ENCODE peak calls at places on chromosomes 11 and 22, in eight cellular contexts. Q is fibroblast of lung, H is SK-N-SH, B is uterus, K is mucosa of descending colon, G is upper lobe of right lung, I is Peyer's patch, D is BJ. E is an unnamed sample.

GRCh38 chr11:35814720-35815305 is 129.0 kb upstream of the LDLRAD3 start:
- DNase-seq in I (no peak), Q (no peak), G (no peak), K (no peak), D (no peak), H (no peak), B (no peak), E (no peak)

GRCh38 chr22:23779083-23779482 is 6.4 kb downstream of the MMP11 start:
- DNase-seq in B (no peak), H (no peak), G (no peak), D (no peak), I (no peak), K (no peak), Q (no peak), E (no peak)

GRCh38 chr11:102495161-102496042 is 35.1 kb downstream of the MMP7 start:
- DNase-seq in I (peak; percentile 67), B (peak; percentile 59), D (no peak), G (no peak), H (peak; percentile 54), K (peak; percentile 52), Q (peak; percentile 81), E (peak; percentile 72)

GRCh38 chr11:15826008-15826650 is 530.2 kb downstream of the SOX6 start:
- DNase-seq in D (no peak), B (no peak), I (no peak), Q (peak; percentile 72), K (no peak), G (no peak), H (no peak), E (no peak)

GRCh38 chr11:28763876-28764275 is 655.7 kb downstream of the METTL15 start:
- DNase-seq in B (no peak), D (peak; percentile 14), G (no peak), I (no peak), K (no peak), H (no peak), Q (peak; percentile 61), E (no peak)

GRCh38 chr22:40509401-40510134 is 127.0 kb downstream of the MRTFA start:
- DNase-seq in B (peak; percentile 81), I (no peak), K (peak; percentile 56), H (no peak), D (peak; percentile 80), G (no peak), Q (peak; percentile 94), E (peak; percentile 96)

GRCh38 chr11:113730887-113731726 is 25.0 kb upstream of the TMPRSS5 start:
- DNase-seq in G (no peak), H (peak; percentile 62), B (peak; percentile 24), I (peak; percentile 57), Q (peak; percentile 62), K (peak; percentile 58), D (peak; percentile 9), E (peak; percentile 33)

GRCh38 chr11:36454991-36455611 is 55.0 kb downstream of the TRAF6 start:
- DNase-seq in H (no peak), I (no peak), K (no peak), B (no peak), G (no peak), D (no peak), Q (peak; percentile 50), E (no peak)

GRCh38 chr11:19747634-19748280 is 35.1 kb downstream of the NAV2 start:
- DNase-seq in G (no peak), D (no peak), K (no peak), H (no peak), Q (no peak), B (no peak), I (no peak), E (no peak)

GRCh38 chr11:123228489-123229163 is 33.6 kb upstream of the CLMP start:
- DNase-seq in G (no peak), H (no peak), Q (no peak), I (no peak), D (no peak), K (no peak), B (no peak), E (no peak)

GRCh38 chr11:17003426-17003825 is 10.8 kb downstream of the PLEKHA7 start:
- DNase-seq in I (no peak), G (no peak), B (no peak), Q (no peak), H (no peak), K (no peak), D (no peak), E (no peak)

GRCh38 chr11:110029714-110030113 is 63.5 kb upstream of the ZC3H12C start:
- DNase-seq in G (no peak), H (no peak), B (no peak), D (no peak), I (no peak), Q (no peak), K (no peak), E (no peak)

GRCh38 chr11:416757-417621 is 2.2 kb upstream of the SIGIRR start:
- DNase-seq in H (no peak), D (no peak), B (no peak), I (peak; percentile 81), G (peak; percentile 89), Q (no peak), K (peak; percentile 82), E (no peak)

GRCh38 chr11:129279326-129280026 is 87.4 kb upstream of the ARHGAP32 start:
- DNase-seq in H (peak; percentile 98), D (no peak), K (peak; percentile 83), B (peak; percentile 71), G (peak; percentile 93), I (peak; percentile 83), Q (peak; percentile 78), E (peak; percentile 22)

GRCh38 chr11:68912254-68912653 is 8.6 kb downstream of the IGHMBP2 start:
- DNase-seq in I (no peak), K (no peak), Q (peak; percentile 18), G (no peak), B (no peak), H (no peak), D (no peak), E (no peak)

GRCh38 chr11:35237345-35237744 is 98.4 kb downstream of the CD44 start:
- DNase-seq in H (no peak), G (no peak), B (no peak), K (no peak), D (no peak), I (no peak), Q (no peak), E (no peak)

GRCh38 chr11:68038718-68039525 is at the start of gene TCIRG1:
- DNase-seq in K (peak; percentile 92), G (peak; percentile 95), D (peak; percentile 35), I (peak; percentile 94), Q (peak; percentile 72), H (peak; percentile 67), B (peak; percentile 87), E (no peak)

GRCh38 chr11:2881974-2882362 is 3.6 kb downstream of the CDKN1C start:
- DNase-seq in I (no peak), K (no peak), B (no peak), Q (no peak), G (no peak), D (no peak), H (no peak), E (no peak)

GRCh38 chr11:2884424-2884815 is 1.2 kb downstream of the CDKN1C start:
- DNase-seq in G (peak; percentile 74), D (no peak), B (peak; percentile 65), I (no peak), H (peak; percentile 79), Q (peak; percentile 33), K (no peak), E (no peak)

GRCh38 chr11:2881076-2881973 is 4.2 kb downstream of the CDKN1C start:
- DNase-seq in B (no peak), K (no peak), G (no peak), Q (no peak), H (no peak), I (no peak), D (no peak), E (no peak)

GRCh38 chr11:2883717-2884423 is 1.7 kb downstream of the CDKN1C start:
- DNase-seq in B (no peak), Q (no peak), H (peak; percentile 73), D (no peak), G (no peak), K (no peak), I (no peak), E (no peak)

GRCh38 chr11:2882681-2883110 is 2.9 kb downstream of the CDKN1C start:
- DNase-seq in G (no peak), B (no peak), I (no peak), Q (no peak), H (no peak), K (no peak), D (no peak), E (no peak)
- H3K4me3 ChIP-seq in G (peak overlapping the region; percentile 70), B (peak overlapping the region; percentile 75), I (no peak overlapping the region), Q (no peak overlapping the region), H (no peak overlapping the region), K (no peak overlapping the region), D (no peak overlapping the region), E (peak overlapping the region; percentile 59)

DNA sequence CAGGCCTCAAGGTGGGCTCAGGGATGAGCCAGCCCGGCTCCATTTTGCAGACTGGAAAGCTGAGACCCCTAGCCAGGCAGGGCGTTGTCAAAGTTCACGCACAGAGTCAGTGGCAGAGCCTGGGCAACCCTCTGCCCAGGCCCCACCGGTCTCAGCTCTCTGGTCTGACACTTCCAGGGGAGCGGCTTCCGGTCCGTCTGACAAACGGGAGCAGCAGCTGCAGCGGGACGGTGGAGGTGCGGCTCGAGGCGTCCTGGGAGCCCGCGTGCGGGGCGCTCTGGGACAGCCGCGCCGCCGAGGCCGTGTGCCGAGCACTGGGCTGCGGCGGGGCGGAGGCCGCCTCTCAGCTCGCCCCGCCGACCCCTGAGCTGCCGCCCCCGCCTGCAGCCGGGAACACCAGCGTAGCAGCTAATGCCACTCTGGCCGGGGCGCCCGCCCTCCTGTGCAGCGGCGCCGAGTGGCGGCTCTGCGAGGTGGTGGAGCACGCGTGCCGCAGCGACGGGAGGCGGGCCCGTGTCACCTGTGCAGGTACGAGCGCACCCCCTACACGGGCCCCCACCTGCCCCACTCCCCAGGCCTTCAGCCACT is 36.0 kb downstream of the CD6 start:
- DNase-seq in D (no peak), G (peak; percentile 70), B (no peak), Q (no peak), H (peak; percentile 78), I (no peak), K (peak; percentile 31), E (no peak)
- H3K4me3 ChIP-seq in D (no peak overlapping the region), G (peak overlapping the region; percentile 40), B (peak overlapping the region; percentile 17), Q (no peak overlapping the region), H (no peak overlapping the region), I (peak overlapping the region; percentile 50), K (no peak overlapping the region), E (peak overlapping the region; percentile 18)

DNA sequence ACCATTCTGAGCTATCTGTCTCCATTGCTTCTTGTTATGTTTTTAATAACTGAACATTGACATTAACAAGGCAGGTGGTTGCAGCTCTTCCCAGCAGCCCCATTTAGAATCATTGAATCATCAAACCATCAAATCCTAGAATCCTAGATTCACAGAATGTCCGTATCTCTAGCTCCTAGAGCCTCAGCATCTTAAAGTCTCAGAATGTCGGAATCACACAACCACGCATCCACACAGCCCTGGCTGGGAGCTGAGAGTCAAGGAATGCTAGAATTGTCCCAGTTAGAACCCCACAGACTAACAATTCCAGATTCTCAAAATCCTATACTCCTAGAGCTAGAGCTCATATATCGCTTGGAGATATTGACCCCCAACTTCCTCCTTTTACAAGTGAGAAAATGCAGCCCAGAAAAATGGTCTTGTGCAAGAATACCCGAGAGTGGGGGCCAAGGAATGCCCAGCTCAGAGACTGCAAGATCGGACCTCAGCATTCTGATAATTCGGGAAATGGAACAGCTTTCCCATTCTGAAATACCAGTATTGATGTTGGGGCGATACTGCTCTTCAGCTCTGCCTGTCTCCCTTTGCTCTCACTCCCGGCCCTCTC is 38.8 kb downstream of the PDE2A start:
- DNase-seq in H (no peak), G (no peak), B (no peak), I (no peak), K (no peak), D (no peak), Q (no peak), E (no peak)
- H3K4me3 ChIP-seq in H (no peak overlapping the region), G (no peak overlapping the region), B (no peak overlapping the region), I (no peak overlapping the region), K (no peak overlapping the region), D (no peak overlapping the region), Q (no peak overlapping the region), E (no peak overlapping the region)

GRCh38 chr11:117202386-117203068 is 3.4 kb downstream of the TAGLN start:
- DNase-seq in D (no peak), H (no peak), B (no peak), I (no peak), Q (no peak), K (no peak), G (no peak), E (no peak)
- H3K4me3 ChIP-seq in D (peak overlapping the region; percentile 63), H (no peak overlapping the region), B (peak overlapping the region; percentile 95), I (peak overlapping the region; percentile 18), Q (peak overlapping the region; percentile 49), K (no peak overlapping the region), G (peak overlapping the region; percentile 48), E (no peak overlapping the region)